ENCODE peak calls at places on chromosome 20, in six cellular contexts. One of them, this sample, is unnamed.

GRCh38 chr20:8389381-8390368 is 257.6 kb downstream of the PLCB1 start:
- DNase-seq in IMR-90: peak
- DNase-seq in HL-60: no peak
- DNase-seq in heart right ventricle: no peak
- DNase-seq in esophagus squamous epithelium: no peak
- DNase-seq in endodermal cell: no peak
- DNase-seq in this sample: peak

GRCh38 chr20:37245671-37246237 is 15.9 kb downstream of the GHRH start:
- DNase-seq in IMR-90: no peak
- DNase-seq in HL-60: no peak
- DNase-seq in heart right ventricle: no peak
- DNase-seq in esophagus squamous epithelium: no peak
- DNase-seq in endodermal cell: peak
- DNase-seq in this sample: no peak

GRCh38 chr20:1946762-1947534 is 46.9 kb downstream of the PDYN start:
- DNase-seq in IMR-90: peak
- DNase-seq in HL-60: peak
- DNase-seq in heart right ventricle: peak
- DNase-seq in esophagus squamous epithelium: no peak
- DNase-seq in endodermal cell: peak
- DNase-seq in this sample: no peak

GRCh38 chr20:34318609-34319443 is 15.7 kb upstream of the AHCY start:
- DNase-seq in IMR-90: no peak
- DNase-seq in HL-60: no peak
- DNase-seq in heart right ventricle: no peak
- DNase-seq in esophagus squamous epithelium: no peak
- DNase-seq in endodermal cell: peak
- DNase-seq in this sample: no peak

GRCh38 chr20:43746344-43747137 is 19.7 kb upstream of the GTSF1L start:
- DNase-seq in IMR-90: no peak
- DNase-seq in HL-60: peak
- DNase-seq in heart right ventricle: no peak
- DNase-seq in esophagus squamous epithelium: no peak
- DNase-seq in endodermal cell: no peak
- DNase-seq in this sample: no peak

GRCh38 chr20:19903168-19903676 is 113.9 kb upstream of the NAA20 start:
- DNase-seq in IMR-90: peak
- DNase-seq in HL-60: peak
- DNase-seq in heart right ventricle: no peak
- DNase-seq in esophagus squamous epithelium: no peak
- DNase-seq in endodermal cell: no peak
- DNase-seq in this sample: peak

GRCh38 chr20:13149371-13149770 is 71.7 kb upstream of the ISM1 start:
- DNase-seq in IMR-90: no peak
- DNase-seq in HL-60: no peak
- DNase-seq in heart right ventricle: no peak
- DNase-seq in esophagus squamous epithelium: no peak
- DNase-seq in endodermal cell: no peak
- DNase-seq in this sample: no peak

GRCh38 chr20:16438100-16438499 is 135.1 kb downstream of the KIF16B start:
- DNase-seq in IMR-90: no peak
- DNase-seq in HL-60: no peak
- DNase-seq in heart right ventricle: no peak
- DNase-seq in esophagus squamous epithelium: no peak
- DNase-seq in endodermal cell: no peak
- DNase-seq in this sample: no peak

GRCh38 chr20:22836211-22836610 is 198.9 kb upstream of the SSTR4 start:
- DNase-seq in IMR-90: no peak
- DNase-seq in HL-60: no peak
- DNase-seq in heart right ventricle: no peak
- DNase-seq in esophagus squamous epithelium: no peak
- DNase-seq in endodermal cell: no peak
- DNase-seq in this sample: no peak

GRCh38 chr20:18057994-18058349 is 256 bp upstream of the OVOL2 start:
- DNase-seq in IMR-90: no peak
- DNase-seq in HL-60: no peak
- DNase-seq in heart right ventricle: no peak
- DNase-seq in esophagus squamous epithelium: no peak
- DNase-seq in endodermal cell: no peak
- DNase-seq in this sample: no peak

GRCh38 chr20:48826883-48827771 is 672 bp downstream of the PREX1 start:
- DNase-seq in IMR-90: no peak
- DNase-seq in HL-60: peak
- DNase-seq in heart right ventricle: peak
- DNase-seq in esophagus squamous epithelium: no peak
- DNase-seq in endodermal cell: peak
- DNase-seq in this sample: no peak

GRCh38 chr20:13396036-13396435 is 175.0 kb downstream of the ISM1 start:
- DNase-seq in IMR-90: peak
- DNase-seq in HL-60: no peak
- DNase-seq in heart right ventricle: no peak
- DNase-seq in esophagus squamous epithelium: no peak
- DNase-seq in endodermal cell: no peak
- DNase-seq in this sample: no peak

GRCh38 chr20:38313676-38314075 is 9.7 kb downstream of the BPI start:
- DNase-seq in IMR-90: no peak
- DNase-seq in HL-60: no peak
- DNase-seq in heart right ventricle: no peak
- DNase-seq in esophagus squamous epithelium: no peak
- DNase-seq in endodermal cell: no peak
- DNase-seq in this sample: no peak

GRCh38 chr20:14197097-14197496 is 140.3 kb downstream of the FLRT3 start:
- DNase-seq in IMR-90: peak
- DNase-seq in HL-60: no peak
- DNase-seq in heart right ventricle: no peak
- DNase-seq in esophagus squamous epithelium: no peak
- DNase-seq in endodermal cell: no peak
- DNase-seq in this sample: no peak

GRCh38 chr20:3218307-3218988 is 9.2 kb downstream of the ITPA start:
- DNase-seq in IMR-90: no peak
- DNase-seq in HL-60: peak
- DNase-seq in heart right ventricle: peak
- DNase-seq in esophagus squamous epithelium: no peak
- DNase-seq in endodermal cell: peak
- DNase-seq in this sample: no peak

GRCh38 chr20:24783631-24784492 is 165.2 kb upstream of the CST7 start:
- DNase-seq in IMR-90: no peak
- DNase-seq in HL-60: no peak
- DNase-seq in heart right ventricle: no peak
- DNase-seq in esophagus squamous epithelium: no peak
- DNase-seq in endodermal cell: peak
- DNase-seq in this sample: no peak

GRCh38 chr20:24149881-24150307 is 161.3 kb upstream of the GGTLC1 start:
- DNase-seq in IMR-90: no peak
- DNase-seq in HL-60: no peak
- DNase-seq in heart right ventricle: peak
- DNase-seq in esophagus squamous epithelium: no peak
- DNase-seq in endodermal cell: peak
- DNase-seq in this sample: no peak

GRCh38 chr20:34299925-34300806 is 3.0 kb downstream of the AHCY start:
- DNase-seq in IMR-90: peak
- DNase-seq in HL-60: no peak
- DNase-seq in heart right ventricle: no peak
- DNase-seq in esophagus squamous epithelium: no peak
- DNase-seq in endodermal cell: no peak
- DNase-seq in this sample: peak

GRCh38 chr20:19913927-19914614 is 103.1 kb upstream of the NAA20 start:
- DNase-seq in IMR-90: peak
- DNase-seq in HL-60: no peak
- DNase-seq in heart right ventricle: no peak
- DNase-seq in esophagus squamous epithelium: no peak
- DNase-seq in endodermal cell: no peak
- DNase-seq in this sample: no peak

GRCh38 chr20:62206388-62206775 is 13.7 kb downstream of the HRH3 start:
- DNase-seq in IMR-90: no peak
- DNase-seq in HL-60: no peak
- DNase-seq in heart right ventricle: no peak
- DNase-seq in esophagus squamous epithelium: no peak
- DNase-seq in endodermal cell: no peak
- DNase-seq in this sample: no peak

GRCh38 chr20:14861028-14861699 is 523.8 kb upstream of the FLRT3 start:
- DNase-seq in IMR-90: no peak
- DNase-seq in HL-60: no peak
- DNase-seq in heart right ventricle: no peak
- DNase-seq in esophagus squamous epithelium: no peak
- DNase-seq in endodermal cell: peak
- DNase-seq in this sample: no peak

DNA sequence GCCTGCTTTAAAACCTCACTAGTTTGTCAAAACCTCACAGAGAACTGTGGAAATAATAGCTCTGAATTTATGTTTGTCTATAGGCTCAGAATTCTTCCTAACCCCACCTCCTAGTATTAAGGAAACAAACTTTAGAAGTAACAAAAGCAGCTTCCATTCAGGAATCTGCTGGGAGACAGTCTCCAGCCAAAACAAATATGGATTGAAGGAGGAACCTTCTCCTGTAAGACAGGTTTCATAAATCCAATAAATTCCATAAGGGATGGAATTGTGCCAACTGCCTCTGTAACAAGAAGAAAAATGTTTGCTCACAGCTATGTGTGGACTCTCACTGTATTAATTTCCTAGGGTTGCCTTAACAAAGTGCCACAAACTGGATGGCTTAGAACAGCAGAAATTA is 7.5 kb downstream of the SYCP2 start:
- DNase-seq in IMR-90: no peak
- DNase-seq in HL-60: no peak
- DNase-seq in heart right ventricle: no peak
- DNase-seq in esophagus squamous epithelium: no peak
- DNase-seq in endodermal cell: no peak
- DNase-seq in this sample: peak
- TF ChIP-seq CTCF in IMR-90: no peak
- TF ChIP-seq CTCF in HL-60: no peak
- TF ChIP-seq CTCF in heart right ventricle: no peak
- TF ChIP-seq CTCF in esophagus squamous epithelium: no peak
- TF ChIP-seq CTCF in endodermal cell: no peak
- TF ChIP-seq CTCF in this sample: no peak

GRCh38 chr20:4972506-4973251 is 28.6 kb downstream of the SLC23A2 start:
- DNase-seq in IMR-90: no peak
- DNase-seq in HL-60: no peak
- DNase-seq in heart right ventricle: no peak
- DNase-seq in esophagus squamous epithelium: no peak
- DNase-seq in endodermal cell: no peak
- DNase-seq in this sample: no peak
- H3K4me3 ChIP-seq in IMR-90: no peak
- H3K4me3 ChIP-seq in HL-60: no peak
- H3K4me3 ChIP-seq in heart right ventricle: no peak
- H3K4me3 ChIP-seq in esophagus squamous epithelium: peak
- H3K4me3 ChIP-seq in endodermal cell: no peak
- H3K4me3 ChIP-seq in this sample: no peak

DNA sequence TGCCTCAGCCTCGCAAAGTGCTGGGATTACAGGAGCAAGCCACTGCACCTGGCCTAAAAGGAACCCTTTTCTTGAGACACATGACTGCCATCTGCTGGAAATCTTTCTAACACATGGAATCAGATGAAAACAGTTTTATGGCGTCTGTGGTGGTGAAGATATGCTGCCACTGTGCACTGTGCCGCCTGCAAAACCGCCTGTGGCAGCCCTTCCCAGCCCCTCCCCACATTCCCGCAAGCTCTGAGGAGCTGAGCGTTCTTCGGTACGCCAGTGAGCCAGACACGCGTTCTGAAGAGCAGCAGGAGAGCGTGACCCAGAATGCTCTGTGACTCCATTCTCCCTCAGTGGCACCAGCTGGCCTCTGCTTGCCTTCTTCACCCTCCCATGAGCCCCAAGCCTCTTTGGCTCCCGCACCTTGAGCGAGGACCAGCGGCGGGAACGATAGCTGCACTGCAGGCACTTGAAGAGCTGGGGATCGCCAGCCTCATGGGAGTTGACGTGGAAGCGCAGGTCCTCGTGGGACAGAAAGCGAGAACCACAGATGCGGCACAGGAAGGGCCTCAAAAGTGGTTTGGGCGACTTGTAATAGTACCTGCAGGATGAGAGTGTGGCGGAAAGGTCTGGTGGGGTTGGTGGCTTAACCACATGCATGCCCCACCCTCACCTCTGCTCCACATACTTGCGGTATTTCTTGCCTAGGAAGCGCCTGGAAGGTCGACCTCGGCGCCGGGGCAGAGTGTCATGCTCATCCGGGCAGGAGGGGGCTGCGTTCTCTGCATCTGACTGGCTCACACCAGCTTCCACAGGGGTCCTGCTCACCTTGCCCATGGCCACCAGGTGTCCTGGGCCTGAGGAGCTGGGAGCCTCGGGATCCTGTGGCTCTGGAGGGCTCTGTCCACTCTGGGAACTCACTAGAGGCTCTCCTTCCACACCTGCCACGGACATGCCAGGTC is 8.7 kb downstream of the ZNF335 start:
- DNase-seq in IMR-90: peak
- DNase-seq in HL-60: no peak
- DNase-seq in heart right ventricle: no peak
- DNase-seq in esophagus squamous epithelium: no peak
- DNase-seq in endodermal cell: peak
- DNase-seq in this sample: peak
- TF ChIP-seq CTCF in IMR-90: peak
- TF ChIP-seq CTCF in HL-60: no peak
- TF ChIP-seq CTCF in heart right ventricle: peak
- TF ChIP-seq CTCF in esophagus squamous epithelium: peak
- TF ChIP-seq CTCF in endodermal cell: peak
- TF ChIP-seq CTCF in this sample: peak

DNA sequence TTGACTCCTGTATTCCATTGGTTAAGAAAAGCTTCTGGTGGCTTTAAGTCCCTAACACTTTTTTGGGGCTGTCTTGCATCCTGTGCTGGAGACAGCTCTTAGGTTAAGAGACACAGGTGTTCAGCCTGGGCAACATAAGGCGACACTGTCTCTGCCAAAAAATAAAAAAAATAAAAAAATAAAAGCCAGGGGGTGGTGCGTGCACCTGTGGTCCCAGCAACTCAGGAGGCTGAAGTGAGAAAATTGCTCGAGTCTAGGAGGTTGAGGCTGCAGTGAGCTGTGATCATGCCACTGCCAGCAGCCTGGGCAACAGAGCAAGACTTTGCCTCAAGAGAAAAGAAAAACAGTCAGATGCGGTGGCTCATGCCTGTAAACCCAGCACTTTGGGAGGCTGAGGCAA is 55.6 kb upstream of the ZMYND8 start:
- DNase-seq in IMR-90: no peak
- DNase-seq in HL-60: no peak
- DNase-seq in heart right ventricle: no peak
- DNase-seq in esophagus squamous epithelium: no peak
- DNase-seq in endodermal cell: no peak
- DNase-seq in this sample: no peak
- H3K4me3 ChIP-seq in IMR-90: no peak
- H3K4me3 ChIP-seq in HL-60: no peak
- H3K4me3 ChIP-seq in heart right ventricle: no peak
- H3K4me3 ChIP-seq in esophagus squamous epithelium: no peak
- H3K4me3 ChIP-seq in endodermal cell: no peak
- H3K4me3 ChIP-seq in this sample: no peak

This sample was measured in LNCaP clone FGC.